ENCODE peak calls at places on chromosomes 13 and 19, in six cellular contexts. D is heart right ventricle, X is GM13976, W is cardiac fibroblast, M is uterus, F is AG10803. C is an unnamed sample.

GRCh38 chr19:51034704-51035103 is at the start of gene KLK12:
- DNase-seq in D (no peak), X (no peak), W (no peak), M (no peak), F (no peak), C (no peak)

GRCh38 chr19:30212574-30212973 is 159.6 kb upstream of the ZNF536 start:
- DNase-seq in D (no peak), X (no peak), W (no peak), M (no peak), F (no peak), C (no peak)

GRCh38 chr13:91054902-91055301 is 292.6 kb upstream of the MIR17HG start:
- DNase-seq in D (no peak), X (no peak), W (no peak), M (no peak), F (no peak), C (no peak)

GRCh38 chr13:73918691-73919090 is 215.5 kb downstream of the KLF12 start:
- DNase-seq in D (no peak), X (no peak), W (no peak), M (no peak), F (no peak), C (no peak)

GRCh38 chr13:22103046-22103445 is 432.2 kb downstream of the FGF9 start:
- DNase-seq in D (no peak), X (no peak), W (no peak), M (no peak), F (no peak), C (no peak)

GRCh38 chr19:47729468-47729798 is 15.9 kb upstream of the NOP53 start:
- DNase-seq in D (peak), X (no peak), W (peak), M (peak), F (peak), C (no peak)

GRCh38 chr13:52862358-52863206 is 14.1 kb upstream of the PCDH8 start:
- DNase-seq in D (no peak), X (no peak), W (no peak), M (no peak), F (no peak), C (no peak)

GRCh38 chr13:36981156-36981743 is 17.9 kb downstream of the ALG5 start:
- DNase-seq in D (no peak), X (peak), W (peak), M (no peak), F (peak), C (no peak)

GRCh38 chr19:49637865-49638350 is 2.0 kb downstream of the RRAS start:
- DNase-seq in D (peak), X (no peak), W (peak), M (peak), F (peak), C (no peak)

GRCh38 chr13:74871671-74872070 is 610.3 kb downstream of the TBC1D4 start:
- DNase-seq in D (no peak), X (no peak), W (no peak), M (no peak), F (peak), C (no peak)

GRCh38 chr19:55473613-55474012 is 2.8 kb upstream of the ZNF628 start:
- DNase-seq in D (no peak), X (no peak), W (no peak), M (no peak), F (no peak), C (no peak)
- TF ChIP-seq CTCF in D (no peak), X (no peak), W (no peak), M (no peak), F (no peak), C (no peak)

DNA sequence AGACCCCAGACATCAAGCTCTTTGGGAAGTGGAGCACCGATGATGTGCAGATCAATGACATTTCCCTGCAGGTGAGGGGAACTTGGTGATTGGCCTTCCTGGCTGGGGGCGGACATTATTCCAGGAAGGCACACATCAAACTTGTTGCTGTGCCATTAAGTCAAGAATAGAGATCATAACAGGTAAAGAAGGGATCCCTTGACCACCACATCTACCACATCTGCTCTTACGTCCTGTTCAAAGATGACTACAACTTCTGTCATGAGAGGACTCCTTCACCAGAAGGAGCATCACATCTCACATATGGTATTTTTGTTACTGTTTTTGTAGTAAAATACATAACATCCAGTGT is 1.1 kb downstream of the RPS5 start:
- DNase-seq in D (no peak), X (no peak), W (no peak), M (no peak), F (no peak), C (no peak)
- TF ChIP-seq CTCF in D (no peak), X (no peak), W (no peak), M (no peak), F (no peak), C (no peak)

GRCh38 chr13:78241278-78241919 is 322.8 kb upstream of the EDNRB start:
- DNase-seq in D (no peak), X (peak), W (peak), M (no peak), F (peak), C (no peak)
- TF ChIP-seq CTCF in D (peak), X (peak), W (peak), M (no peak), F (peak), C (peak)

GRCh38 chr13:99982741-99983400 is 1.3 kb downstream of the ZIC2 start:
- DNase-seq in D (no peak), X (no peak), W (no peak), M (no peak), F (no peak), C (no peak)

GRCh38 chr13:99983401-99984133 is 2.0 kb downstream of the ZIC2 start:
- DNase-seq in D (no peak), X (no peak), W (no peak), M (no peak), F (no peak), C (no peak)

GRCh38 chr13:99981115-99982020 is at the start of gene ZIC2:
- DNase-seq in D (no peak), X (no peak), W (no peak), M (no peak), F (no peak), C (no peak)

GRCh38 chr13:99980201-99981114 is 1.1 kb upstream of the ZIC2 start:
- DNase-seq in D (no peak), X (peak), W (peak), M (peak), F (peak), C (peak)

DNA sequence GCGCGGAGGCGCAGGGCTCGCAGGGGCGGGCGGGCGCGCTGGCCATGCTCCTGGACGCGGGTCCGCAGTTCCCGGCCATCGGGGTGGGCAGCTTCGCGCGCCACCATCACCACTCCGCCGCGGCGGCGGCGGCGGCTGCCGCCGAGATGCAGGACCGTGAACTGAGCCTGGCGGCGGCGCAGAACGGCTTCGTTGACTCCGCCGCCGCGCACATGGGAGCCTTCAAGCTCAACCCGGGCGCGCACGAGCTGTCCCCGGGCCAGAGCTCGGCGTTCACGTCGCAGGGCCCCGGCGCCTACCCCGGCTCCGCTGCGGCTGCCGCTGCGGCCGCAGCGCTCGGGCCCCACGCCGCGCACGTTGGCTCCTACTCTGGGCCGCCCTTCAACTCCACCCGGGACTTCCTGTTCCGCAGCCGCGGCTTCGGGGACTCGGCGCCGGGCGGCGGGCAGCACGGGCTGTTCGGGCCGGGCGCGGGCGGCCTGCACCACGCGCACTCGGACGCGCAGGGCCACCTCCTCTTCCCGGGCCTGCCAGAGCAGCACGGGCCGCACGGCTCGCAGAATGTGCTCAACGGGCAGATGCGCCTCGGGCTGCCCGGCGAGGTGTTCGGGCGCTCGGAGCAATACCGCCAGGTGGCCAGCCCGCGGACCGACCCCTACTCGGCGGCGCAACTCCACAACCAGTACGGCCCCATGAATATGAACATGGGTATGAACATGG is 597 bp downstream of the ZIC2 start:
- DNase-seq in D (no peak), X (no peak), W (no peak), M (no peak), F (no peak), C (no peak)
- TF ChIP-seq CTCF in D (no peak), X (no peak), W (no peak), M (no peak), F (no peak), C (no peak)

GRCh38 chr19:17726136-17726741 is 7.0 kb downstream of the MAP1S start:
- DNase-seq in D (no peak), X (no peak), W (no peak), M (no peak), F (no peak), C (no peak)

GRCh38 chr19:17724655-17725054 is 5.4 kb downstream of the MAP1S start:
- DNase-seq in D (no peak), X (no peak), W (no peak), M (no peak), F (no peak), C (no peak)

GRCh38 chr19:17726914-17727773 is 7.9 kb downstream of the MAP1S start:
- DNase-seq in D (no peak), X (no peak), W (no peak), M (no peak), F (no peak), C (no peak)

GRCh38 chr19:17727843-17728242 is 8.6 kb downstream of the MAP1S start:
- DNase-seq in D (no peak), X (no peak), W (no peak), M (no peak), F (no peak), C (no peak)

DNA sequence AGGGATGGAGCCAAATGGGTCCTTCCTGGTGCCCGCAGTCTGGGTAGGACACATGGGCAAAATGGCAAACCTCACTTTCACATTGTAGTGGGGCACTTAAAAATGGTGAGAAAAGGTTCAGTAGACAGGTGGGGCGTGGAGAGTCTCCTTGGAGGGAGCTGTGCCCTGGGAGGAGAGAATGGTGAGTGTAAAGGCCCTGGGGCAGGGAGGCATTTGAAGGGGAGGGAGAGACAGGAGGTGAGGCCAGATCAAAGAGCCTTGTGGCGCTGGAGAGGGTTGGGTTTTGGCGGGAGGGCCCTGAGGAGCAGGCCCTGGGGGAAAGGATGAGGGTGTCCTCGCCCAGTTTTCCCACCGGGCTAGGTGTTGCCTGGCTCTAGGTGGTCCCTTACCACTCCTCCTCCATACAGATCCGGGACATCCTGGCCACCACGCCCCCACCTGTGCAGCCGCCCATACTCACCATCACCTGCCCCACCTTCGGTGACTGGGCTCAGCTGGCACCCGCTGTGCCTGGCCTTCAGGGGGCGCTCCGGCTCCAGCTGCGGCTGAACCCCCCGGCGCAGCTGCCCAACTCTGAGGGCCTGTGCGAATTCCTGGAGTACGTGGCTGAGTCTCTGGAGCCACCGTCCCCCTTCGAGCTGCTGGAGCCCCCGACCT is 6.3 kb downstream of the MAP1S start:
- DNase-seq in D (no peak), X (peak), W (no peak), M (no peak), F (no peak), C (no peak)
- TF ChIP-seq CTCF in D (peak), X (peak), W (peak), M (no peak), F (peak), C (peak)

GRCh38 chr19:36058481-36059179 is 3.9 kb downstream of the WDR62 start:
- DNase-seq in D (no peak), X (no peak), W (no peak), M (no peak), F (no peak), C (no peak)

GRCh38 chr19:36064829-36065228 is 10.1 kb downstream of the WDR62 start:
- DNase-seq in D (no peak), X (no peak), W (no peak), M (no peak), F (no peak), C (no peak)

GRCh38 chr19:36059180-36059910 is 4.6 kb downstream of the WDR62 start:
- DNase-seq in D (no peak), X (no peak), W (no peak), M (no peak), F (no peak), C (peak)

GRCh38 chr19:36061367-36061766 is 6.7 kb downstream of the WDR62 start:
- DNase-seq in D (no peak), X (no peak), W (no peak), M (no peak), F (no peak), C (no peak)

GRCh38 chr19:36060430-36060829 is 5.7 kb downstream of the WDR62 start:
- DNase-seq in D (peak), X (peak), W (peak), M (peak), F (peak), C (peak)
- TF ChIP-seq CTCF in D (peak), X (peak), W (peak), M (no peak), F (peak), C (peak)

GRCh38 chr19:38361633-38362075 is 12.7 kb upstream of the PSMD8 start:
- DNase-seq in D (peak), X (peak), W (peak), M (peak), F (peak), C (peak)
- TF ChIP-seq CTCF in D (no peak), X (no peak), W (peak), M (no peak), F (peak), C (no peak)

DNA sequence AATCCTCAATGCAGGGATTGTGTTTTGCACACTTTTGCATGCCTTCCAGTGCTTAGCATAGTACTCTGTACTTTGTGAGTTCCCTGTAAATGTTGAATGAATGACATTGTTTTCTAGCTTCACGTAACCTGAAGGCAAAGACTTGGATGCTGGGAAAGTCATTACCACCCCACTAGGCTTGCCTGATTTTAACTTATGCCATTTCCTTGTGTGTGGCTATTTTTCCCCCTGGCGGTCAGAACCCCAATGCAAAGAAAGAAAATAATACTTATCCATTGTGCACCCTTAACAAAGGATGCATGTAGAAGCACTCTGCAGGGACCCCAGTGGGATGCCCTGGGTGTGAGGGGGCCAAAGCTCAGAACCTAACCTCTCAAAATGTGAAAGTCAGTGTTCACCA is 1.2 kb upstream of the ENOX1 start:
- DNase-seq in D (no peak), X (peak), W (peak), M (no peak), F (peak), C (no peak)
- TF ChIP-seq CTCF in D (peak), X (no peak), W (peak), M (peak), F (peak), C (peak)

DNA sequence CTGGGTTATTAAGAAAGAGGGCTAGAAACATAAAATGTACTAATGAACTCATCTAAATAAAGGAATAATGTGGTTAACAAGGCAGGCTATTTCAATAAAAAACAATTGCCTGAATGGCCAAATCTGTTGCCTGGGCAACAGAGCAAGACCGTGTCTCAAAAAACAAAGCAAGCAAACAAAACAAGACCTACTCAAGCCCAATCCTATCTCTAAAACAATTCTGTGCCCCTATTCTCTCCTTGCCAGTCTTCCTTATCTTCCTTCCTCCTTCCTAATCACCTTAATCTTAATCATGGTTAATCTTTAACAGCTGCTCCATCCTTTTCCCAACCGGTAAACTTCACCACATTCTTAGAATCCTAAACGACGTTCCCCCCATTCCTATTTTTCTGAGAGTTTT is 12.1 kb downstream of the IGFL1 start:
- DNase-seq in D (no peak), X (no peak), W (no peak), M (no peak), F (no peak), C (no peak)
- TF ChIP-seq CTCF in D (no peak), X (no peak), W (no peak), M (no peak), F (no peak), C (no peak)

GRCh38 chr19:16164222-16164890 is 9.0 kb downstream of the CIB3 start:
- DNase-seq in D (no peak), X (no peak), W (no peak), M (no peak), F (no peak), C (no peak)
- TF ChIP-seq CTCF in D (no peak), X (no peak), W (no peak), M (no peak), F (no peak), C (no peak)